ENCODE peak calls at places on chromosomes 3 and 15, in six cellular contexts. J, Z, S, D, A and K are unnamed samples.

GRCh38 chr3:57715672-57716071 is 22.8 kb upstream of the DENND6A start:
- DNase-seq in J (no peak), Z (no peak), S (no peak), D (no peak), A (no peak), K (no peak)

GRCh38 chr15:67176195-67176971 is 78.1 kb downstream of the AAGAB start:
- DNase-seq in J (no peak), Z (no peak), S (no peak), D (no peak), A (no peak), K (no peak)

GRCh38 chr3:187997946-187998561 is 155.9 kb upstream of the LPP start:
- DNase-seq in J (no peak), Z (no peak), S (peak), D (no peak), A (no peak), K (no peak)

GRCh38 chr3:172287811-172288477 is 160.3 kb downstream of the GHSR start:
- DNase-seq in J (no peak), Z (no peak), S (no peak), D (no peak), A (no peak), K (no peak)

GRCh38 chr15:94177112-94177511 is 54.2 kb upstream of the MCTP2 start:
- DNase-seq in J (no peak), Z (no peak), S (no peak), D (no peak), A (peak), K (no peak)

GRCh38 chr3:100268986-100269385 is 8.2 kb downstream of the TBC1D23 start:
- DNase-seq in J (no peak), Z (no peak), S (no peak), D (peak), A (no peak), K (no peak)

GRCh38 chr15:66798426-66799061 is 96.5 kb downstream of the SMAD6 start:
- DNase-seq in J (no peak), Z (no peak), S (no peak), D (no peak), A (peak), K (no peak)

GRCh38 chr3:154356009-154356408 is 31.7 kb upstream of the DHX36 start:
- DNase-seq in J (no peak), Z (no peak), S (no peak), D (no peak), A (no peak), K (no peak)

GRCh38 chr15:101807345-101807945 is 4.1 kb downstream of the OR4F6 start:
- DNase-seq in J (no peak), Z (no peak), S (no peak), D (peak), A (peak), K (no peak)

GRCh38 chr15:62909257-62909656 is 133.3 kb upstream of the TPM1 start:
- DNase-seq in J (no peak), Z (no peak), S (no peak), D (no peak), A (no peak), K (no peak)

GRCh38 chr15:63013052-63013808 is 29.3 kb upstream of the TPM1 start:
- DNase-seq in J (no peak), Z (no peak), S (no peak), D (peak), A (no peak), K (no peak)

GRCh38 chr15:66498501-66499386 is 1.2 kb upstream of the SNAPC5 start:
- DNase-seq in J (peak), Z (no peak), S (no peak), D (peak), A (no peak), K (peak)

GRCh38 chr3:42714151-42714852 is 11.7 kb upstream of the HHATL start:
- DNase-seq in J (no peak), Z (no peak), S (no peak), D (no peak), A (no peak), K (no peak)

GRCh38 chr3:154059798-154060197 is 61.4 kb upstream of the ARHGEF26 start:
- DNase-seq in J (no peak), Z (no peak), S (no peak), D (no peak), A (no peak), K (no peak)

GRCh38 chr15:100114526-100114925 is 227.2 kb downstream of the ADAMTS17 start:
- DNase-seq in J (peak), Z (no peak), S (no peak), D (peak), A (no peak), K (no peak)

GRCh38 chr15:81298606-81299005 is 25.3 kb downstream of the STARD5 start:
- DNase-seq in J (no peak), Z (no peak), S (no peak), D (no peak), A (no peak), K (no peak)

GRCh38 chr3:144127700-144128099 is 156.1 kb downstream of the DIPK2A start:
- DNase-seq in J (no peak), Z (no peak), S (no peak), D (no peak), A (no peak), K (no peak)

GRCh38 chr3:53775018-53775417 is 71.2 kb downstream of the CHDH start:
- DNase-seq in J (no peak), Z (no peak), S (no peak), D (no peak), A (no peak), K (no peak)

GRCh38 chr3:152460936-152461335 is 192.2 kb downstream of the MBNL1 start:
- DNase-seq in J (no peak), Z (no peak), S (no peak), D (no peak), A (no peak), K (no peak)

GRCh38 chr3:38602576-38603250 is 46.8 kb downstream of the SCN5A start:
- DNase-seq in J (no peak), Z (no peak), S (peak), D (no peak), A (no peak), K (no peak)

GRCh38 chr3:186098740-186099139 is 10.1 kb downstream of the ETV5 start:
- DNase-seq in J (no peak), Z (no peak), S (no peak), D (no peak), A (no peak), K (no peak)

GRCh38 chr3:133418361-133418760 is 18.5 kb downstream of the BFSP2 start:
- DNase-seq in J (no peak), Z (no peak), S (no peak), D (no peak), A (no peak), K (no peak)

GRCh38 chr15:79673416-79674123 is 223.2 kb downstream of the MTHFS start:
- DNase-seq in J (no peak), Z (peak), S (no peak), D (peak), A (peak), K (no peak)

GRCh38 chr3:188108703-188109412 is 45.1 kb upstream of the LPP start:
- DNase-seq in J (no peak), Z (no peak), S (no peak), D (no peak), A (no peak), K (no peak)

GRCh38 chr3:19060404-19060803 is 87.9 kb upstream of the KCNH8 start:
- DNase-seq in J (no peak), Z (no peak), S (no peak), D (no peak), A (no peak), K (no peak)

GRCh38 chr15:95174880-95175279 is 943.5 kb downstream of the MCTP2 start:
- DNase-seq in J (no peak), Z (no peak), S (no peak), D (peak), A (no peak), K (no peak)

GRCh38 chr3:42851228-42851834 is 24.3 kb downstream of the CYP8B1 start:
- DNase-seq in J (peak), Z (no peak), S (no peak), D (no peak), A (no peak), K (peak)

GRCh38 chr3:121414924-121415323 is 130.9 kb downstream of the POLQ start:
- DNase-seq in J (no peak), Z (no peak), S (no peak), D (no peak), A (no peak), K (no peak)

GRCh38 chr15:35000511-35000910 is 12.4 kb upstream of the ZNF770 start:
- DNase-seq in J (no peak), Z (no peak), S (no peak), D (peak), A (peak), K (no peak)

GRCh38 chr3:197002701-197003454 is 26.7 kb downstream of the MELTF start:
- DNase-seq in J (no peak), Z (peak), S (peak), D (peak), A (no peak), K (peak)

GRCh38 chr15:40754574-40754882 is 526 bp downstream of the RMDN3 start:
- DNase-seq in J (no peak), Z (peak), S (peak), D (peak), A (no peak), K (no peak)

DNA sequence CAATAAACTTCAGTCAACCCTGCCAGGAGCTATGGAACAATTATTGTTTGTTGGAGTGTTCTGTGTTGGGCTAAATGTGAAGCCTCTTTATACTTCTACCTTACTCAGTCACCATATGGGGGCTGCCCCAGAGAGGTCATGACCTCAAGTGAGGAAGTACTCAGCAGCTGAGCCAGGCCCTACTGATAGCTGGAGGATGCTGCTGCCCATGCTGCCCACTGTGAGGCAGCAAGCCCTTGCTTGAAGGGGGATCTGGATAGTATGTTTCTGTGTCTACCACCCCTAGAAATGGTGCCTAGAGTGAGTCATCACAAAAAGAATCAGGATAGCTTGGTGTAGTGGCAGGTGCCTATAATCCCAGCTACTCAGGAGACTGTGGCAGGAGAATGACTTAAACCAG is 4.5 kb upstream of the RPL24 start:
- DNase-seq in J (no peak), Z (peak), S (no peak), D (no peak), A (no peak), K (no peak)
- TF ChIP-seq CTCF in J (no peak), Z (peak), S (no peak), D (no peak), A (no peak), K (no peak)

GRCh38 chr15:55823699-55824098 is 80.7 kb upstream of the PRTG start:
- DNase-seq in J (no peak), Z (no peak), S (no peak), D (peak), A (no peak), K (no peak)

GRCh38 chr15:55827965-55828364 is 85.0 kb upstream of the PRTG start:
- DNase-seq in J (no peak), Z (no peak), S (no peak), D (no peak), A (no peak), K (no peak)

GRCh38 chr15:55829826-55830225 is 86.9 kb upstream of the PRTG start:
- DNase-seq in J (no peak), Z (no peak), S (no peak), D (no peak), A (no peak), K (no peak)

GRCh38 chr15:55824857-55825613 is 82.1 kb upstream of the PRTG start:
- DNase-seq in J (no peak), Z (no peak), S (no peak), D (no peak), A (no peak), K (no peak)

GRCh38 chr15:55827204-55827603 is 84.3 kb upstream of the PRTG start:
- DNase-seq in J (no peak), Z (no peak), S (no peak), D (no peak), A (no peak), K (no peak)
- TF ChIP-seq CTCF in J (no peak), Z (no peak), S (no peak), D (no peak), A (no peak), K (no peak)

GRCh38 chr3:123365450-123366143 is 83.3 kb downstream of the ADCY5 start:
- DNase-seq in J (no peak), Z (no peak), S (no peak), D (no peak), A (no peak), K (no peak)

GRCh38 chr3:123357275-123357674 is 91.6 kb downstream of the ADCY5 start:
- DNase-seq in J (no peak), Z (no peak), S (no peak), D (no peak), A (no peak), K (no peak)

DNA sequence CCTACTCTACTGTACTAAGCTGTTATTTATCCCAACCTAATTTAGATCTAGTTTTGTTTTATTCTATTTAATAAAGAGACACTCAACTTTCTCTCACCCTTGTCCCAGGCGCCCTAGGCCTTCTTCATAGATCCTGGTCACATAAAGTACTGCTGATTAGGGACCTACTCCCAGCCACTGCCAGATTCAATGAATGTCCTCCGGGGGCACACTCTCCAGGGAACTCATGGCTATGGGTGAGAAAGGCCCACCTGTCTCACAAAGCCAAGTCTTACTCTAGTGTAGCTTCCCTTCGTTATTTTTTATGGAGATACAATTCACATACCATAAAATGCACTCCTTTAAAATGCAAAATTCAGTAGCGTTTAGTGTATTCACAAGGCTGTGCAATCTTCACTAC is 87.9 kb downstream of the ADCY5 start:
- DNase-seq in J (no peak), Z (no peak), S (no peak), D (no peak), A (no peak), K (no peak)
- TF ChIP-seq CTCF in J (no peak), Z (no peak), S (no peak), D (peak), A (no peak), K (peak)

GRCh38 chr3:72231439-72232196 is 446.7 kb upstream of the PROK2 start:
- DNase-seq in J (no peak), Z (no peak), S (no peak), D (peak), A (no peak), K (no peak)

GRCh38 chr3:72233571-72233970 is 448.6 kb upstream of the PROK2 start:
- DNase-seq in J (no peak), Z (no peak), S (no peak), D (no peak), A (no peak), K (no peak)

GRCh38 chr3:72230774-72231379 is 445.9 kb upstream of the PROK2 start:
- DNase-seq in J (no peak), Z (no peak), S (no peak), D (peak), A (peak), K (no peak)

GRCh38 chr3:72234394-72234793 is 449.4 kb upstream of the PROK2 start:
- DNase-seq in J (peak), Z (no peak), S (no peak), D (peak), A (peak), K (no peak)

GRCh38 chr3:72232777-72233176 is 447.8 kb upstream of the PROK2 start:
- DNase-seq in J (no peak), Z (no peak), S (no peak), D (no peak), A (no peak), K (no peak)
- TF ChIP-seq CTCF in J (no peak), Z (no peak), S (no peak), D (no peak), A (no peak), K (no peak)

DNA sequence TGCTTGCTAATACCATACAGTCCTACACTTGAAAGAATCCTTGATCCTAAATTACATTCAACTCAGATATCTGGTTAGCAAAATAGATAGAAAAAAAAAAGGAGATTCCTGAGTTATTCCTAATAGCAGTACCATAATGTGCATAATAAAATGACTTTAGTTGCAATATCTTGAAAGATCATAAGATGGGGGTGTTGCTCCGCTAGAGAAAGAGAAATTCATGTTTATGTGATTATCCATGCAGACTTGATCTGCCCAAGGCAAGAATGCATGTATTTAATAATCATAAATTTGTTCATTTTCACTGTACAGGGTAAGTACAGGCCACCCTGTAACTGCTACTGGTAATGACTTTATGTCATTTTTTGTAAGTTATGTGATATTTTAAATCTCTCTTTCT is 84.7 kb downstream of the HCN4 start:
- DNase-seq in J (no peak), Z (no peak), S (no peak), D (peak), A (no peak), K (no peak)
- TF ChIP-seq CTCF in J (peak), Z (no peak), S (peak), D (peak), A (peak), K (peak)

GRCh38 chr15:59615661-59616060 is 4.1 kb downstream of the GCNT3 start:
- DNase-seq in J (no peak), Z (no peak), S (no peak), D (no peak), A (no peak), K (no peak)
- TF ChIP-seq CTCF in J (no peak), Z (no peak), S (no peak), D (no peak), A (no peak), K (no peak)